ENCODE peak calls at places on chromosomes 16 and 17, in five cellular contexts. U, M, X, B and S are unnamed samples. For H3K36me3, the result is how much of the 10 kb centered on the place peaks cover.

GRCh38 chr16:735982-736453 is 4.8 kb downstream of the CIAO3 start:
- DNase-seq in U (no peak), M (peak), X (no peak), B (no peak), S (no peak)

GRCh38 chr16:10031473-10031872 is 150.8 kb downstream of the GRIN2A start:
- DNase-seq in U (no peak), M (no peak), X (no peak), B (no peak), S (no peak)

GRCh38 chr17:45102856-45103255 is 29.5 kb downstream of the PLCD3 start:
- DNase-seq in U (no peak), M (no peak), X (no peak), B (no peak), S (no peak)

GRCh38 chr16:30923554-30924085 is at the start of gene FBXL19:
- DNase-seq in U (no peak), M (peak), X (no peak), B (no peak), S (no peak)

GRCh38 chr17:62807812-62808575 is at the start of gene MARCHF10:
- DNase-seq in U (no peak), M (peak), X (no peak), B (no peak), S (no peak)

GRCh38 chr17:39699818-39700147 is at the start of gene ERBB2:
- DNase-seq in U (no peak), M (peak), X (peak), B (peak), S (peak)

GRCh38 chr17:62966426-62967110 is 533 bp downstream of the TANC2 start:
- DNase-seq in U (no peak), M (peak), X (peak), B (peak), S (peak)

GRCh38 chr17:31488264-31488981 is 96.9 kb downstream of the RAB11FIP4 start:
- DNase-seq in U (no peak), M (no peak), X (no peak), B (no peak), S (no peak)

DNA sequence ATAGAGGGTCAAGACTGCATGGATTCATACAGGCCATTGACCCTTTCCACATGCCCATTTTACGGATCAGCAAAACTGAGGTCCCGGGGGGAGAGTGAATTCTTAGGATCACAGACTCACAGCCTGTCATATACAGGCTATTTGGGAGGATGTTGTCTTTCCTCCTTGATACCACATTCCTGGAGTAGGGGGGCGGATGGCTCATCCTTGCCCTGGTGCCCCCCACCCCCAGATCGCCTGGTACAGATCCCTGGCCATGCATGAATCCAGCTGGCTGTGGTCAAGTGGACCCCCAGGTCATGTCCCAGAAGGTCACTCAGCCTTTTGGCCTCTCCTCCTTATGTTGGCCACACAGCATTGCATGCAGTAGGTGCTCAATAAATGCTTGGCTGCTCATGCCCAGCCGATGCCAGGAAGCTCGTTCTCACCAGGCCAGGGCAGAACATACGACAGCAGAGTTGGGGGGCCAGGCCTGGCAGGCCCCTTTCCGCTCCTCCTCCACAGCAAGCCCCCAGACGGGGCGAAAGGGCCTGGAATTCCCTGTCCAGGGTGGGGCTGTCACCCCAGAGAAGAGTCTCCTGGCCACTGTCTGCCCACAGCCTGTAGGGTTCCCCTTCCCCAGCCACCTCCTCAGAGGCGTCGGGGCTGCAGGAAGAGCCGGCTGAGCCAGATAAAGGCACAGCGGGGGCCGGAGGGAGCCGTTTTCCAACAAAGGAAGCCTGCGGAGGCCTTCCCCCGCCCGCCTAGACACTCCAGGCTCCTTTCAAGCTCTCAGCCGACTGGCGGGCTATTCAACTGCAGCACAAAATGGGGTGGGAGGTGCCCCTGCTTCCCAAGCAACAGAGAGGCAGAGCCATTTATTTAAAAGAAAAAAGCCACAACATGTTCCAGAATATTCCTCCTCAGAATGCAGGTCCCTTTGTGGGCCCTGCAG is 215.7 kb upstream of the CIBAR2 start:
- DNase-seq in U (no peak), M (peak), X (peak), B (peak), S (no peak)
- H3K36me3 ChIP-seq in U (under half), M (under half), X (under half), B (under half), S (under half)

GRCh38 chr17:78986048-78986648 is 6.4 kb upstream of the LGALS3BP start:
- DNase-seq in U (no peak), M (no peak), X (peak), B (peak), S (no peak)
- H3K4me3 ChIP-seq in U (peak), M (no peak), X (peak), B (peak), S (no peak)

DNA sequence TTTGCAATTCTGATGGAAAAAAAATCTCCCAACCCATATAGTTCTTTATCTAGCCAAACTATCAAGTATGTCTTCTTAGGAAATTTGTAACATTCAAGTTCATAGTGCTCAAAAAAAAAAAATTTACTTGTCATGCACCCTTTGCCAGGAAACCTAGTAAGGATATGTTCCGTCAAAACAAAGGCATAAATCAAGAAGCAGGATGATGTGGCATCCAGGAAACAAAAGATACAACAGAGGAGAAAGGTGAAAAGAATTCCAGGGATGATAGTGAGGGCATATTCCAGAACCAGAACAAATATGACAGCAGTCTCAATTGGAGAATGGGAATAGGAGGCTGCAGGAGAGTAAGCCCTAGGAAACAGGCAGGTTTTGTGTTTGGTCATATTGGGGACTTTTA is 104.6 kb downstream of the SPAG9 start:
- DNase-seq in U (no peak), M (no peak), X (no peak), B (no peak), S (no peak)
- H3K36me3 ChIP-seq in U (under half), M (under half), X (under half), B (under half), S (under half)

DNA sequence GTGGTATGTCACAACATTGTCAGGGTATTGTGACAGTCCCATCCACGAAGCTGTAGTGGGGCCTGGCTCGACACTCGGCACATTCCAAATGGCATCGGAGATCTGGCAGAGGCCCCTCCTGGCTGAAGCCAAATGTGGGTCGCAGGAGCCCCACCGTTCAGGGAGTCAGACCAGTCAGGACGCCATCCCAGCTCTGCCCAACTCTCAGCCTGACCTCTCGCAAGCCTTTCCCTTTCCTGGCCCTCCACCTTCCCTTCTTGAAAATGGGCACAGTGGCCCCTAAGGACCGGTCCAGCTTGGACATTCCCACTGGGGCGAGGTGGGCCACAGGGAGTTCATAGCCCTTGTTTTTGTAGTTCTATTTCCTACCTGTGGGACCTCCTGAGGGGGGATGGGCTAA is 1.6 kb downstream of the NATD1 start:
- DNase-seq in U (no peak), M (peak), X (no peak), B (no peak), S (no peak)
- H3K4me3 ChIP-seq in U (peak), M (no peak), X (no peak), B (no peak), S (no peak)

DNA sequence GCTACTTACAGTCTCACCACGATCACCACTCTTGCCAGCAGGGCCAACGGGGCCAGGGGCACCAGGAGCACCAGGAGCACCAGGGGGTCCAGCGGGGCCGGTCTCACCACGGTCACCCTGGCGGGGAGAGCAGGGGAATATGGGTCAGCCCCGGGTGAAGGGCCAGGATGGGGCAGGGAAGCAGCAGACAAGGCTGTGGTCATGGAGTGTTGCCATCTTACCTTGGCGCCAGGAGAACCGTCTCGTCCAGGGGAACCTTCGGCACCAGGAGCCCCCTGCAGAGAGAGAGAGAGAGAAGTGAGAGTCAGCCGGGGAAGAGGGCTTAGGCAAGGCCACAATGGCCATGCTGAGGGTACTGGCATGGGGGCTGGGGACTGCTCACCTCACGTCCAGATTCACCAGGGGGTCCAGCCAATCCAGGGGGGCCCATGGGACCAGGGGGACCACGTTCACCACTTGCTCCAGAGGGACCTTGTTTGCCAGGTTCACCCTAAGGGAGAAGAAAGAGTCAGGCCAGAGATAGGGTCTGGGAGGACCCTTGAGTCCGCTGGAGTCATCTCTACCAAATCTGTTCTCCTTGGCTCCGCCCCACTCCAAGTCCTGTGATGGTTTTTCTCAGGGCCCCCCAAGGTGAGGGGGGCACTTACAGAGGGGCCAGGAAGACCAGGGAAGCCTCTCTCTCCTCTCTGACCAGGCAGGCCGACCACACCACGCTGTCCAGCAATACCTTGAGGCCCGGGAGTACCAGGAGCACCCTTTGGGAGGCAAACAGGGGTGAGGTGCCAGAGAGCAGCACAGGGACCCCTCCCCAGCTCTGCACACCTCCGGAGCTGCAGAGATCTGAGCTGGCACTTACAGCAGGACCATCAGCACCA is 12.7 kb downstream of the COL1A1 start:
- DNase-seq in U (no peak), M (no peak), X (no peak), B (no peak), S (no peak)
- H3K36me3 ChIP-seq in U (half or more), M (under half), X (half or more), B (under half), S (under half)

GRCh38 chr17:28384281-28385036 is 13.0 kb downstream of the SARM1 start:
- DNase-seq in U (no peak), M (no peak), X (no peak), B (no peak), S (peak)
- H3K4me3 ChIP-seq in U (peak), M (peak), X (no peak), B (no peak), S (peak)

DNA sequence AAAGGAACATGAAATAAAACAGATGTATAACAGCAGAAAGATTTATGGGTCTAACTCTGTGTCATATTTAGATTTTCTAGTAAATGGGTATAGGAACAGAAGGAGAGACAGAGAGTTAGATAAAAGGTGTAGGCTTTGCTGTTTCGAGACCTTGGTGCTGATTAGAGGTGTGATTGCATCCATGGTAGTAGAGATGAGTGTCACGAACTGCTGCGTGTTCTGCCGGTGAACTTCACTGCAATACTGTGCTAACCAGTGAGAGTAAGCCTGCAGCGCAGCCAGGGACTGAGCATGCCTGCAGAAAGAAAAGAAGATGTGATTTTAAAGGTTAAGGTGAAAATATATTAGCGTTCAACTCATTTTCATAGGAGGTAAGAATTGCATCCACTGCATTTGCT is 53.7 kb upstream of the GSG1L start:
- DNase-seq in U (no peak), M (no peak), X (no peak), B (no peak), S (no peak)
- H3K36me3 ChIP-seq in U (under half), M (under half), X (half or more), B (half or more), S (under half)

GRCh38 chr16:86580798-86581185 is 2.4 kb downstream of the FOXL1 start:
- DNase-seq in U (no peak), M (peak), X (no peak), B (no peak), S (no peak)
- H3K4me3 ChIP-seq in U (peak), M (no peak), X (peak), B (no peak), S (no peak)

DNA sequence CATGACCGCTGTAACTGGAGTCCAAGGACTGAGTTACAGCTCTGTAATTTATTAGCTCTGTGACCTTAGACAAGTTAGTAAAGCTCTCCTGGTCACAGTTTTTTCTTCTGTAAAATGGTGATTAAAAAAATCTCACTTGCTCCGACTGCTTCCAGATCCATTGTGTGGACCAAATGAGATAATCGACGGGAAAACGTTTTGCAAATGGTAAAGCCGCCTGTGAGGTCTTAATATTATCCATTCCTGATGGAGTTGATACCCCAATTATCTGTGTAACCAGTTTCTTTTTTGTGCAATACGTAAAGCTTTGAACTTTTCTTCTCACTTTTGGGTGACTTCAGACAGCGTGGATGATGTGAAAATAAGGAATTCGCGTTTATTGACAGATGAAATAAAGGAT is 422.9 kb downstream of the UTP18 start:
- DNase-seq in U (no peak), M (no peak), X (no peak), B (no peak), S (no peak)
- H3K36me3 ChIP-seq in U (under half), M (under half), X (under half), B (under half), S (under half)